ENCODE peak calls at places on chromosomes 4 and X, in five cellular contexts. X is K562, E is HCT116, L is GM12878, S is SK-N-SH. R is an unnamed sample.

GRCh38 chrX:115226929-115227328 is 7.0 kb downstream of the LRCH2 start:
- DNase-seq in E (peak; percentile 34), S (peak; percentile 15), X (no peak), L (no peak), R (peak; percentile 33)

GRCh38 chr4:158209825-158210807 is at the start of gene TMEM144:
- DNase-seq in X (peak; percentile 86), S (no peak), E (peak; percentile 89), L (no peak), R (peak; percentile 79)

GRCh38 chr4:148795156-148795864 is 353.1 kb upstream of the NR3C2 start:
- DNase-seq in E (no peak), X (no peak), S (no peak), L (no peak), R (no peak)

GRCh38 chr4:142035556-142035955 is 399.2 kb downstream of the IL15 start:
- DNase-seq in L (no peak), E (no peak), X (no peak), S (no peak), R (no peak)

GRCh38 chr4:165410214-165410613 is 31.4 kb downstream of the CPE start:
- DNase-seq in S (no peak), L (no peak), X (no peak), E (no peak), R (no peak)

GRCh38 chr4:143986173-143986572 is 33.0 kb downstream of the GYPB start:
- DNase-seq in E (no peak), S (no peak), L (no peak), X (no peak), R (no peak)

GRCh38 chrX:120755066-120755846 is 120.4 kb downstream of the CT47B1 start:
- DNase-seq in L (no peak), E (no peak), X (no peak), S (no peak), R (peak; percentile 82)

GRCh38 chrX:110541266-110541665 is 182.6 kb downstream of the RTL9 start:
- DNase-seq in L (no peak), E (no peak), S (no peak), X (no peak), R (no peak)

DNA sequence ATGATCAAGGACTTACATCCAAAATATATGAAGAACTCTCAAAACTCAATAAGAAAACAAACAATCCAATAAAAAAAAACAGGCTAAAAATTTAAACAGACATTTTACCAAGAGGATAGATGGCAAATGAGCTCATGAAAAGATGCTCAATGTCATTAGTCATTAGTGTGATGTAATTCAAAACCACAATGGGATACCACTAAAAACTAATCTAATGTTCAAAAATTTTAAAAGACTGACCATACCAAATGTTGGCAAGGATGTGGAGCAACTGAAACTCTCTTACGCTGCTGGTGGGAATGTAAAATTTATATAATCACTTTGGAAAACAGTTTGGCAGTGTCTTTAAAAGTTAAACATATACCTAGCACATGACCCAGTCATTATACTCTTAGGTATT is 43.7 kb downstream of the RPS6KA6 start:
- DNase-seq in S (no peak), E (no peak), X (no peak), L (no peak), R (no peak)
- TF ChIP-seq ZBTB33 in S (no peak), E (no peak), X (no peak), L (no peak), R (no peak)

GRCh38 chr4:110033994-110034393 is 121.3 kb downstream of the EGF start:
- DNase-seq in L (peak; percentile 63), X (no peak), E (no peak), S (no peak), R (no peak)
- TF ChIP-seq ZBTB33 in L (no peak), X (no peak), E (no peak), S (no peak), R (no peak)

DNA sequence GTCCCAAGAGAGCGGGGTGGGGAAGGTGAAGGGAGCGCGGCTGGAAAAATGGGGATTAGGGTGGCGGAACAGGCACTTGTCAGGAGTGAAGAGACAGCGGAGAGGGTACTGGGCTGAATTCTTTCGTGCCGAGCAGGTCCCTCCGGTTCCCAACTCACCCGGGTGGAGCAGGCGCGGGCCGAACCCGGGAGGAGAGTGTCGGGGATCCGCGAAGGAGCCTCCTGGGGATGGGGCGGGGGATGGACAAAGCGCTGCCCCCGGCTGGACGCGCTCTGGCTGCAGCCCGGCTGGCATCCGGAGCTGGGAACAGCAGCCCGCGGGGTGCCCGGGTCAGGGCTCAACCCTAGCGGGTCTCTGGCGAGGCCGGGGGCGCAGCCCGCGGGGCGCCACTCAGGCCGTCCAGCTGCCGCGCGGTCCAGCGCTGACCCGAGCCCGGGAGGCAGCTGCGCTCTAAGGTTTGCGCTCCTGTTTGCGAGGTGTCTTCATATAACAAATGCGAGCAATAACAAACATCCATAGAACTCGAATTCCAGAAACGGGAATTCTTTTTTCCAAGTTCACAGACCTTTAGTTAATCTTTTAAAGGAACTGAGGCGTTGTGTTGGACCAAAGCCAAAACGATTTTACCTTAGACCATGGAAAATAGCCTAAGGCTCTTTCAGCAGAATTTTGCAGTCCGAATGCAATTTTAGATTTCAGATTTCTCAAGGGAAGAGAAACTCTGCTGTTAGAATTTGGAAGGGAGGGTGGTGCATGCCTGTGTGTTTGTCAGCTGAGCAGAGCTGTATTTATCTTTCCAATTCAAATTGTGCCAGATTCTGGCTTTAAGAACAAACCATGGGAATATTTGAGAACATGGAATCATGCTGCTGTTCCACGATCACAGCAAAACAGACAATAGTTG is 707 bp downstream of the NPY5R start:
- DNase-seq in X (no peak), E (no peak), L (no peak), S (peak; percentile 47), R (no peak)
- TF ChIP-seq ZBTB33 in X (no peak), E (no peak), L (no peak), S (no peak), R (no peak)

GRCh38 chr4:26432419-26432818 is 57.9 kb downstream of the CCKAR start:
- DNase-seq in L (no peak), S (no peak), E (no peak), X (no peak), R (no peak)
- TF ChIP-seq ZBTB33 in L (no peak), S (no peak), E (no peak), X (no peak), R (no peak)

GRCh38 chr4:118141240-118141639 is 107.0 kb downstream of the NDST3 start:
- DNase-seq in L (no peak), X (no peak), S (no peak), E (no peak), R (no peak)
- TF ChIP-seq ZBTB33 in L (no peak), X (no peak), S (no peak), E (no peak), R (no peak)

R was measured in HepG2.